ENCODE peak calls at places on chromosomes 7 and 10, in eight cellular contexts. F, C, V, B, T, I, R and J are unnamed samples.
A peak's percentile ranks its signal among the peaks of the same experiment; 100 is the strongest.

GRCh38 chr7:48760528-48761265 is 163.7 kb upstream of the CDC14C start:
- DNase-seq in F (no peak), C (peak; percentile 6), V (no peak), B (no peak), T (no peak), I (no peak), R (no peak), J (no peak)

GRCh38 chr10:6213908-6214307 is 11.2 kb downstream of the PFKFB3 start:
- DNase-seq in F (no peak), C (no peak), V (no peak), B (no peak), T (no peak), I (no peak), R (no peak), J (no peak)

GRCh38 chr7:20561466-20561865 is 54.0 kb upstream of the ABCB5 start:
- DNase-seq in F (no peak), C (peak; percentile 64), V (no peak), B (no peak), T (no peak), I (no peak), R (no peak), J (no peak)

GRCh38 chr7:2301510-2301860 is 12.8 kb downstream of the SNX8 start:
- DNase-seq in F (no peak), C (no peak), V (no peak), B (no peak), T (no peak), I (no peak), R (no peak), J (no peak)

GRCh38 chr7:115574676-115575291 is 455.8 kb downstream of the TFEC start:
- DNase-seq in F (no peak), C (no peak), V (no peak), B (no peak), T (no peak), I (no peak), R (no peak), J (no peak)

GRCh38 chr10:4868357-4868657 is 42.3 kb downstream of the AKR1E2 start:
- DNase-seq in F (no peak), C (no peak), V (no peak), B (no peak), T (no peak), I (no peak), R (no peak), J (no peak)

GRCh38 chr7:30730097-30730496 is 21.8 kb upstream of the INMT start:
- DNase-seq in F (no peak), C (no peak), V (no peak), B (no peak), T (no peak), I (no peak), R (no peak), J (no peak)

GRCh38 chr7:80563561-80564327 is 51.9 kb upstream of the GNAT3 start:
- DNase-seq in F (no peak), C (peak; percentile 45), V (peak; percentile 32), B (no peak), T (no peak), I (no peak), R (no peak), J (no peak)

GRCh38 chr7:2950578-2950977 is 93.1 kb downstream of the CARD11 start:
- DNase-seq in F (no peak), C (no peak), V (no peak), B (no peak), T (no peak), I (no peak), R (no peak), J (no peak)

GRCh38 chr10:53839437-53840039 is 961.5 kb downstream of the PCDH15 start:
- DNase-seq in F (no peak), C (peak; percentile 8), V (no peak), B (peak; percentile 59), T (no peak), I (peak; percentile 59), R (no peak), J (no peak)
- TF ChIP-seq CTCF in F (peak; percentile 26), C (peak; percentile 41), V (no peak), B (peak; percentile 78), T (no peak), I (peak; percentile 40), R (peak; percentile 16), J (peak; percentile 34)

DNA sequence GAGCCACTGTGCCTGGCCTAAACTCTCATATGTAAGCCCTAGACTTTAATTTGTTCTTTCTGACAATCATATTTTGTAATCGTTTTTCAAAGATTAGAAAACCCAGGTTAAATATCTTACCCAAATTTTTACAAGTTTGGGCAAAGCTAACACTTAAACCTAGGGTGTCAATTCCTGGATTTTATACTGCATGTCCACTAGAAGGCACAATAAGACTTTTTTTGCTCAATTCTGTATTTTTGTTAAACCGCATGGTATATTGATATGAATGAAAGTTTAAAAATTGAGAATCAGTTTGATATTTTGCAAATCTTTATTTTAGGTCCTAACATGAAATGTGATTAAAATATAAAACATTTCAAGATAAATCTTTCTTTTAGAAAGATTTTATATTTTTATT is 29.3 kb downstream of the DYNC2I1 start:
- DNase-seq in F (no peak), C (no peak), V (no peak), B (no peak), T (no peak), I (peak; percentile 23), R (no peak), J (no peak)
- TF ChIP-seq CTCF in F (peak; percentile 39), C (peak; percentile 25), V (peak; percentile 45), B (peak; percentile 52), T (peak; percentile 9), I (peak; percentile 47), R (peak; percentile 26), J (peak; percentile 31)

GRCh38 chr10:109838592-109839244 is 84.6 kb downstream of the XPNPEP1 start:
- DNase-seq in F (no peak), C (no peak), V (no peak), B (no peak), T (no peak), I (no peak), R (no peak), J (no peak)
- TF ChIP-seq CTCF in F (no peak), C (no peak), V (no peak), B (no peak), T (no peak), I (no peak), R (no peak), J (peak; percentile 2)

GRCh38 chr10:10497245-10497644 is 520.4 kb upstream of the CELF2 start:
- DNase-seq in F (no peak), C (no peak), V (no peak), B (no peak), T (no peak), I (no peak), R (no peak), J (no peak)
- TF ChIP-seq CTCF in F (no peak), C (no peak), V (no peak), B (no peak), T (no peak), I (no peak), R (no peak), J (no peak)

GRCh38 chr10:126468876-126469643 is 80.8 kb upstream of the ADAM12 start:
- DNase-seq in F (no peak), C (no peak), V (no peak), B (no peak), T (no peak), I (no peak), R (no peak), J (no peak)

GRCh38 chr10:126468467-126468866 is 80.2 kb upstream of the ADAM12 start:
- DNase-seq in F (no peak), C (no peak), V (no peak), B (no peak), T (no peak), I (no peak), R (no peak), J (no peak)

GRCh38 chr10:126469692-126470091 is 81.4 kb upstream of the ADAM12 start:
- DNase-seq in F (no peak), C (no peak), V (no peak), B (no peak), T (no peak), I (no peak), R (no peak), J (no peak)

GRCh38 chr10:126463306-126463705 is 75.0 kb upstream of the ADAM12 start:
- DNase-seq in F (no peak), C (no peak), V (no peak), B (no peak), T (no peak), I (no peak), R (no peak), J (no peak)

GRCh38 chr10:126465771-126466170 is 77.5 kb upstream of the ADAM12 start:
- DNase-seq in F (no peak), C (no peak), V (no peak), B (no peak), T (no peak), I (no peak), R (no peak), J (no peak)
- TF ChIP-seq CTCF in F (no peak), C (no peak), V (no peak), B (peak; percentile 11), T (no peak), I (no peak), R (no peak), J (no peak)

DNA sequence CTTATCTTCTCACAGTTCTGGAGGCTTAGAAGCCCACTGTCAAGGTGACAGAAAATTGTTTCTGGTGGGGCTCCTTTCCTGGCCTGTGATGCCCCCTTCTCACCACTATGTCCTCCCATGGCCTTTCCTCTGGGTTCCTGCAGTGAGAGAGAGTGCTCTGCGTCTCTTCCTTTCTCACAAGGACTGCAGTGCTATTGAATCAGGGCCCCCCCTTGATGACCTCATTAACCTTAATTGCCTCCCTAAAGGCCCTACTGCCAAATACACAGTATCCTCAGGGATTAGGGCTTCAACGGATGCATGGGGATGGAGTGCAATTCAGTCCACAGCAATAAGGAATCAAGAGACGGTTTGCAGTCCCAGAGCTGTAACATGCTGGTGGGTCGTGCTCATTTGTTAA is 82.0 kb upstream of the GRB10 start:
- DNase-seq in F (no peak), C (no peak), V (no peak), B (no peak), T (no peak), I (no peak), R (no peak), J (no peak)
- TF ChIP-seq CTCF in F (no peak), C (no peak), V (no peak), B (no peak), T (no peak), I (no peak), R (no peak), J (no peak)

GRCh38 chr7:142412551-142413193 is 154.8 kb upstream of the PRSS58 start:
- DNase-seq in F (no peak), C (peak; percentile 61), V (peak; percentile 58), B (peak; percentile 57), T (no peak), I (peak; percentile 87), R (no peak), J (peak; percentile 48)
- TF ChIP-seq CTCF in F (peak; percentile 36), C (peak; percentile 89), V (peak; percentile 76), B (peak; percentile 53), T (no peak), I (peak; percentile 100), R (no peak), J (peak; percentile 82)